ENCODE peak calls at places on chromosome 17, in nine cellular contexts. M is cardiac fibroblast, U is right lobe of liver, V is endodermal cell, K is NB4, T is uterus, D is Peyer's patch, O is GM23338, W is adrenal gland. X is an unnamed sample.

GRCh38 chr17:16407911-16408588 is 7.3 kb upstream of the TRPV2 start:
- DNase-seq in K (no peak), V (peak; percentile 83), M (peak; percentile 60), W (peak; percentile 70), D (no peak), T (peak; percentile 74), O (peak; percentile 76), U (peak; percentile 74), X (peak; percentile 62)

GRCh38 chr17:80799553-80800403 is 191.9 kb upstream of the CHMP6 start:
- DNase-seq in W (no peak), O (no peak), T (no peak), D (no peak), U (no peak), K (no peak), V (peak; percentile 47), M (no peak), X (no peak)

GRCh38 chr17:74870512-74870911 is 2.3 kb downstream of the FDXR start:
- DNase-seq in U (peak; percentile 34), D (no peak), V (no peak), W (peak; percentile 91), M (peak; percentile 73), O (no peak), K (no peak), T (peak; percentile 74), X (peak; percentile 44)

GRCh38 chr17:77318491-77319210 is 177.9 kb downstream of the SEC14L1 start:
- DNase-seq in M (peak; percentile 69), U (no peak), D (no peak), T (no peak), V (no peak), K (peak; percentile 75), O (no peak), W (no peak), X (peak; percentile 66)

GRCh38 chr17:1939979-1940809 is 84.9 kb downstream of the RTN4RL1 start:
- DNase-seq in O (no peak), T (no peak), U (no peak), M (no peak), D (no peak), V (no peak), K (no peak), W (no peak), X (no peak)

GRCh38 chr17:8185580-8186445 is 4.2 kb downstream of the BORCS6 start:
- DNase-seq in K (peak; percentile 74), W (peak; percentile 92), D (peak; percentile 95), M (peak; percentile 78), U (peak; percentile 88), O (peak; percentile 80), V (peak; percentile 99), T (peak; percentile 92), X (peak; percentile 70)

GRCh38 chr17:69525920-69526841 is 111.7 kb downstream of the MAP2K6 start:
- DNase-seq in M (peak; percentile 77), V (peak; percentile 86), D (no peak), T (peak; percentile 22), U (no peak), W (peak; percentile 24), K (peak; percentile 57), O (peak; percentile 82), X (peak; percentile 80)

GRCh38 chr17:40319651-40320550 is 10.9 kb downstream of the RARA start:
- DNase-seq in W (peak; percentile 63), V (no peak), O (no peak), U (peak; percentile 69), D (peak; percentile 51), K (peak; percentile 49), M (no peak), T (no peak), X (no peak)

GRCh38 chr17:50831430-50832064 is 3.8 kb upstream of the WFIKKN2 start:
- DNase-seq in O (peak; percentile 51), M (peak; percentile 70), D (no peak), T (no peak), V (peak; percentile 80), W (no peak), U (no peak), K (no peak), X (peak; percentile 37)

GRCh38 chr17:58786586-58787295 is 31.1 kb downstream of the PPM1E start:
- DNase-seq in M (peak; percentile 85), K (no peak), W (peak; percentile 61), U (no peak), V (no peak), O (no peak), T (no peak), D (no peak), X (peak; percentile 98)

GRCh38 chr17:27466748-27467375 is 10.6 kb downstream of the KSR1 start:
- DNase-seq in M (no peak), D (no peak), K (peak; percentile 82), U (no peak), O (no peak), T (no peak), W (no peak), V (no peak), X (no peak)

GRCh38 chr17:4898927-4899326 is 409 bp upstream of the C17orf107 start:
- DNase-seq in T (no peak), O (no peak), D (no peak), V (no peak), U (peak; percentile 44), M (no peak), K (no peak), W (no peak), X (no peak)

GRCh38 chr17:4901648-4902344 is 1.1 kb downstream of the CHRNE start:
- DNase-seq in O (no peak), D (no peak), M (no peak), U (peak; percentile 68), T (no peak), W (peak; percentile 64), K (no peak), V (peak; percentile 51), X (no peak)

GRCh38 chr17:4899341-4900230 is at the start of gene C17orf107:
- DNase-seq in T (peak; percentile 79), M (peak; percentile 88), V (peak; percentile 91), O (peak; percentile 92), K (peak; percentile 21), W (peak; percentile 72), D (peak; percentile 88), U (peak; percentile 93), X (peak; percentile 68)

GRCh38 chr17:4901108-4901647 is 1.7 kb downstream of the CHRNE start:
- DNase-seq in V (no peak), U (no peak), M (no peak), T (no peak), O (no peak), D (no peak), K (no peak), W (no peak), X (no peak)

GRCh38 chr17:4900231-4901107 is 1.1 kb downstream of the C17orf107 start:
- DNase-seq in K (no peak), W (no peak), M (no peak), T (no peak), U (peak; percentile 48), O (peak; percentile 92), D (no peak), V (peak; percentile 97), X (no peak)
- H3K4me3 ChIP-seq in K (no peak overlapping the region), W (no peak overlapping the region), M (no peak overlapping the region), T (no peak overlapping the region), U (peak overlapping the region; percentile 52), O (peak overlapping the region; percentile 77), D (peak overlapping the region; percentile 63), V (no peak overlapping the region), X (no peak overlapping the region)

GRCh38 chr17:63496663-63497400 is 20.0 kb downstream of the ACE start:
- DNase-seq in T (no peak), M (no peak), V (no peak), U (no peak), W (no peak), K (no peak), O (no peak), D (no peak), X (no peak)
- TF ChIP-seq CTCF in T (no peak), M (no peak), V (no peak), U (no peak), W (no peak), K (no peak), O (no peak), D (no peak), X (no peak)

GRCh38 chr17:48427598-48427997 is 2.4 kb downstream of the SKAP1 start:
- DNase-seq in K (peak; percentile 25), D (no peak), O (no peak), V (no peak), M (no peak), T (no peak), W (no peak), U (no peak), X (no peak)

GRCh38 chr17:48432820-48433775 is 3.1 kb upstream of the SKAP1 start:
- DNase-seq in T (no peak), O (no peak), U (no peak), D (no peak), K (no peak), M (no peak), W (no peak), V (no peak), X (no peak)

GRCh38 chr17:48426019-48426418 is 4.0 kb downstream of the SKAP1 start:
- DNase-seq in T (no peak), M (no peak), O (no peak), D (no peak), V (no peak), U (no peak), K (no peak), W (no peak), X (no peak)

GRCh38 chr17:48429638-48430586 is at the start of gene SKAP1:
- DNase-seq in T (no peak), V (peak; percentile 89), D (peak; percentile 68), W (no peak), K (no peak), U (peak; percentile 44), M (no peak), O (peak; percentile 71), X (no peak)

DNA sequence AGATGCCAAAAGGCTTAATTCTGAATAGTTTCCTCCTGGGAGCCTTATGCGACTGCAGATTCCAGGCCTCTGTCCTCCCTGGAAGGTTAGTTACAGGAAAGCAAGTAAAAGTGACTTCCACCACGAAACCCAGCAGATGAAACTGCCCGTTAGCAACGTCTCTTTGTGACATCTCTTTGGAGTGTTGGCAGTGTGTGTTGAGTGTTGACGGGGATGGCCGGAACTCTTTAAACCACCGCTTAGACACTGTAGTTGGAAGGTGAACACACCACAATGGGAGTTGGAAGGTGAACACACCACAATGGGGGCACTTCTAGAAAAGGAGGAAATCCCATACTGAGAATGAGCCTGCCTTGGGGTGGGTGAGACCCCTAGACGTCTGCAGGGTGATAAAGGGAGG is 858 bp downstream of the SKAP1 start:
- DNase-seq in V (peak; percentile 59), T (no peak), K (no peak), D (no peak), O (no peak), M (no peak), U (no peak), W (no peak), X (no peak)
- H3K4me3 ChIP-seq in V (no peak overlapping the region), T (no peak overlapping the region), K (no peak overlapping the region), D (peak overlapping the region; percentile 55), O (no peak overlapping the region), M (no peak overlapping the region), U (no peak overlapping the region), W (no peak overlapping the region), X (no peak overlapping the region)

DNA sequence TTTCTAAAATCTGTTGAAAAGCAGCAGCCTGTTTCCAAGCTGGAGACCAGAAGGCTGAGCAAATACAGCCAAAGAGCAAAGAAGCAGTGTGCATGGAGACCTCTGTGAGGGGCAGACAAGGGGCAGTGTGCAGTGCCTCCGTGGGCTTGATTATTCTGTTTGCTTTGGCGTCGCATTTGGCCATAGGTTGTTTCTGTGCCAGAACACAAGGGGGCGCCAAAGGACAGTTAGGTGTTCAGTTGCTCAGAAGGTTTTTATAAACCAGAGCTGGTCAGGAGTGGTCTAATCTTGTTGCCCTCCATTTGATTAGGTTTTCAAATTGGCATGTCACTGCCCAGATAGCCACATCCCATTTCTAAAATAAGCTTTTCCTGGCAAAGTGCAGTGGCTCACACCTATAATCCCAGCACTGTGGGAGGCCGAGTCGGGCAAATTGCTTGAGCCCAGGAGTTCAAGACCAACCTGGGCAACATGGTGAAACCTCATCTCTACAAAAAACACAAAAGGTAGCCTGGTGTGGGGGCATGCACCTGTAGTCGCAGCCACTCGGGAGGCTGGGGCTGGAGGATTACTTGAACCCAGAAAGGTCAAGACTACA is 10.6 kb downstream of the MYH3 start:
- DNase-seq in D (peak; percentile 80), K (peak; percentile 78), O (peak; percentile 85), M (peak; percentile 83), U (peak; percentile 65), V (peak; percentile 95), W (peak; percentile 62), T (peak; percentile 63), X (peak; percentile 85)
- TF ChIP-seq CTCF in D (peak; percentile 80), K (peak; percentile 91), O (peak; percentile 88), M (peak; percentile 88), U (peak; percentile 81), V (peak; percentile 92), W (peak; percentile 71), T (peak; percentile 79), X (peak; percentile 93)